ENCODE peak calls at places on chromosomes 5 and 9, in six cellular contexts. Q is cardiac muscle cell, R is WERI-Rb-1, F is lower lobe of right lung, C is adrenal gland, V is tibial artery. G is an unnamed sample. For H3K36me3, the result is how much of the 10 kb centered on the place peaks cover.

GRCh38 chr5:32038537-32038936 is 135.6 kb downstream of the GOLPH3 start:
- DNase-seq in Q (no peak), R (no peak), F (no peak), C (no peak), V (no peak), G (no peak)

GRCh38 chr5:132546108-132546507 is 2.8 kb upstream of the IL5 start:
- DNase-seq in Q (no peak), R (no peak), F (no peak), C (no peak), V (no peak), G (no peak)

GRCh38 chr9:131019387-131020239 is 10.6 kb downstream of the LAMC3 start:
- DNase-seq in Q (no peak), R (no peak), F (no peak), C (no peak), V (no peak), G (no peak)

GRCh38 chr5:110932755-110933488 is 138.6 kb upstream of the TSLP start:
- DNase-seq in Q (no peak), R (no peak), F (no peak), C (no peak), V (no peak), G (no peak)

GRCh38 chr9:112158629-112159228 is 16.4 kb downstream of the SUSD1 start:
- DNase-seq in Q (no peak), R (no peak), F (no peak), C (no peak), V (no peak), G (no peak)

GRCh38 chr9:82645591-82645990 is 417.4 kb downstream of the RASEF start:
- DNase-seq in Q (no peak), R (no peak), F (no peak), C (no peak), V (no peak), G (peak)

GRCh38 chr5:157388148-157388547 is 71.9 kb upstream of the NIPAL4 start:
- DNase-seq in Q (no peak), R (no peak), F (no peak), C (no peak), V (no peak), G (peak)

GRCh38 chr5:172005708-172006377 is 595 bp downstream of the FBXW11 start:
- DNase-seq in Q (peak), R (peak), F (peak), C (peak), V (peak), G (peak)

GRCh38 chr9:81490605-81491331 is 198.6 kb downstream of the TLE1 start:
- DNase-seq in Q (no peak), R (no peak), F (no peak), C (no peak), V (no peak), G (peak)

GRCh38 chr5:135204151-135204600 is 170.1 kb upstream of the PITX1 start:
- DNase-seq in Q (no peak), R (no peak), F (no peak), C (no peak), V (no peak), G (no peak)

GRCh38 chr5:72288923-72289322 is 31.1 kb downstream of the MRPS27 start:
- DNase-seq in Q (peak), R (no peak), F (no peak), C (no peak), V (no peak), G (no peak)

GRCh38 chr5:98432378-98432777 is 341.1 kb upstream of the RGMB start:
- DNase-seq in Q (no peak), R (no peak), F (no peak), C (no peak), V (no peak), G (no peak)

GRCh38 chr5:60295423-60295822 is 401.9 kb upstream of the PDE4D start:
- DNase-seq in Q (peak), R (peak), F (no peak), C (no peak), V (no peak), G (peak)

GRCh38 chr5:147508711-147509040 is 1.2 kb downstream of the DPYSL3 start:
- DNase-seq in Q (no peak), R (no peak), F (no peak), C (no peak), V (no peak), G (no peak)

GRCh38 chr5:139482050-139482889 is at the start of gene STING1:
- DNase-seq in Q (peak), R (no peak), F (peak), C (peak), V (peak), G (peak)

GRCh38 chr5:175059687-175060194 is 335.4 kb downstream of the MSX2 start:
- DNase-seq in Q (peak), R (no peak), F (no peak), C (peak), V (peak), G (no peak)

GRCh38 chr5:138216799-138217198 is 3.7 kb upstream of the CDC23 start:
- DNase-seq in Q (no peak), R (no peak), F (no peak), C (no peak), V (no peak), G (no peak)

GRCh38 chr5:41193462-41194166 is 19.7 kb downstream of the C6 start:
- DNase-seq in Q (no peak), R (no peak), F (peak), C (peak), V (peak), G (no peak)

GRCh38 chr5:121366515-121366914 is 485.2 kb upstream of the FTMT start:
- DNase-seq in Q (no peak), R (no peak), F (no peak), C (no peak), V (no peak), G (peak)

GRCh38 chr5:173020643-173021042 is 35.5 kb upstream of the CREBRF start:
- DNase-seq in Q (no peak), R (no peak), F (no peak), C (no peak), V (no peak), G (no peak)

GRCh38 chr5:29796018-29796417 is 1397.5 kb upstream of the CDH6 start:
- DNase-seq in Q (peak), R (no peak), F (no peak), C (no peak), V (no peak), G (no peak)

GRCh38 chr9:6106576-6107339 is 91.3 kb upstream of the RANBP6 start:
- DNase-seq in Q (peak), R (peak), F (no peak), C (peak), V (no peak), G (peak)

GRCh38 chr5:55851675-55851979 is 470 bp downstream of the IL31RA start:
- DNase-seq in Q (no peak), R (no peak), F (no peak), C (no peak), V (no peak), G (no peak)

GRCh38 chr9:116149844-116150243 is 3.7 kb upstream of the PAPPA start:
- DNase-seq in Q (peak), R (peak), F (no peak), C (no peak), V (no peak), G (no peak)

GRCh38 chr9:129333613-129333960 is 155.5 kb upstream of the IER5L start:
- DNase-seq in Q (no peak), R (peak), F (no peak), C (no peak), V (no peak), G (no peak)

DNA sequence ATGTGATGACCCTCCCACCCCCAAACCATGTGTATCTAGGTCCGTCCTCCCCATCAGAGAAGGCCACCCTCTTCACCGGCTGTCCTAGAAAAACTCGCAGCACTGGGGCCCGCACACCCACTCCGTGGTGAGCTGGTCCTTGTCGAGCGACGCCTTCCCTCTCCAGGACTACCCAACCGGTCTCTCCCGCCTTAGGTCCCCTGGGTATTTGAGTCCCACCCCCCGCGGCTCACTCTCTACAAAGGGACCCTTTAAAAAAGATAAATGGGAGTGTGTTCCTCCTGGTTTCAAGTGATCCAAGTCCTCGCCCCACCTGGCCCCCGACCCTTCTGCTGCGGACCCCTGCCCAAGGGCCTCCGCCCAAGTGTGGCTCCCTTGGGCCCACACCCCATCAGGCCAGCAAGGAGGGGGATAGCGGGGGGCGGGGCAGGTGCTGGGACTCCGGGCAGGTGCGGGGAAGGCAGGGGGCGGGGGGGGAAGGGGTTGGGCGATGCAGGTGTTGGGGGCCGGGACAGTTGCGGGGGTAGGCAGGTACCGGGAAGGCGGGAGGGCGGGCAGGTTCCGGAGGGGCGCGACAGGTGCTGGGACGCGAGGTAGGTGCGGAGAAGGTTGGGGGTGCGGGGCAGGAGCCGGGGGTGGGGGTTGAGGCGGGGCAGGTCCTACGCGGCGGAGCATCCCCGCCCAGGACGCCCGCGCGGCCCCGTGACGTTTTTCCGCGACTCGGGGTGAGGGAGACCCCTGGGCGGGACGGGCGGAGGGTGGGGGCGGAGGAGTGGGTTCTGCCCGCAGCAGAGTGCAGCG is 941 bp upstream of the ARRDC1 start:
- DNase-seq in Q (peak), R (no peak), F (peak), C (no peak), V (peak), G (no peak)
- H3K4me3 ChIP-seq in Q (peak), R (peak), F (peak), C (peak), V (peak), G (peak)

GRCh38 chr5:14467886-14468285 is 113.7 kb upstream of the OTULINL start:
- DNase-seq in Q (no peak), R (no peak), F (no peak), C (no peak), V (no peak), G (no peak)
- H3K36me3 ChIP-seq in Q (under half), R (under half), F (half or more), C (under half), V (half or more), G (under half)

DNA sequence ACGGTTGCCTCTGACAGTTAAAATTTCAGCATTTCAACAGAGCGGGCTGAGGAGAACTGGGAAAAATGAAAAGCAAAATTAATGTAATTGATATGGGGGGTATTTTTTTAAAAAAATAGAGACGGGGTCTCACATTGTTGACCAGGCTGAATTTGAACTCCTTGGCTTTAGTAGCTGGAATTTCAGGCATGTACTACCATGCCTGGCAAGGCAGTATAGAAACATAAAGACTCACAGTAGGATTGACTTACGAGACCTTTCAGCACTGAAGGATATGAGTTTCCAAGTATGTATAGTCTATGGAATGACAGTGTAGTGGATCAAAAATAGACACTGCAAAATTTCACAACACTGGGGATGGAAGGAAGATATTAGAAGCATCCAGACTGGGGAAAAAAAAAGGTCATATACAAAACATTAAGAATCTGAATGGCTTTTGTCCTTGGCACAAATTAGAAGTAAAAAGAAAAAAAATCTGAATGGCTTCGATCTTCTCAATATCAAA is 6.8 kb downstream of the DCP2 start:
- DNase-seq in Q (no peak), R (no peak), F (no peak), C (no peak), V (no peak), G (no peak)
- TF ChIP-seq CTCF in Q (no peak), R (no peak), F (no peak), C (no peak), V (no peak), G (no peak)

GRCh38 chr5:83551826-83552225 is 80.3 kb downstream of the VCAN start:
- DNase-seq in Q (no peak), R (no peak), F (no peak), C (no peak), V (no peak), G (peak)

GRCh38 chr5:83547156-83547555 is 75.6 kb downstream of the VCAN start:
- DNase-seq in Q (no peak), R (no peak), F (no peak), C (no peak), V (no peak), G (no peak)

GRCh38 chr5:83548556-83548955 is 77.0 kb downstream of the VCAN start:
- DNase-seq in Q (no peak), R (no peak), F (no peak), C (no peak), V (no peak), G (no peak)

GRCh38 chr5:83547889-83548288 is 76.3 kb downstream of the VCAN start:
- DNase-seq in Q (no peak), R (no peak), F (no peak), C (no peak), V (no peak), G (no peak)

DNA sequence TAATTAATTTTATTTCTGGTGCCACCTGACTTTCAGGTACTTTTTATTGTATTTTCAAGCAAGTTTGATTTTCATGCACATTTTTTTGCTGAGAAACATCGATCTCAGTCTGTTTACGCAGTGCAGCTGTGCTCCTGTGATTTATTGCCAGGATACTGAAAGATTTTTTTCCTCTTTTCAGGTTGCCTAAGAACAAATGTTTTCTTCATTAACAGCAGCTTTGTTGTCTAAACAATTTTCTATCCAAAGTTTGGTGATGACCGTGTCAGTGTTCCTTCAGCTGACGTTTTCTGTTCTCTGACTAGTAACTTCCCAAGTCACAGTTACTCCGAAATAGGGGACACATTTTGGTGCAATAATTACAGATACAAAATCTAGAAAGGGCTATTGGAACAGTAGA is 78.1 kb downstream of the VCAN start:
- DNase-seq in Q (no peak), R (no peak), F (no peak), C (no peak), V (no peak), G (no peak)
- H3K4me3 ChIP-seq in Q (no peak), R (no peak), F (no peak), C (no peak), V (no peak), G (no peak)

GRCh38 chr5:130290219-130290618 is 386.0 kb downstream of the CHSY3 start:
- DNase-seq in Q (no peak), R (no peak), F (no peak), C (no peak), V (no peak), G (peak)
- H3K36me3 ChIP-seq in Q (under half), R (under half), F (under half), C (under half), V (under half), G (under half)

GRCh38 chr5:143182901-143183820 is 220.3 kb downstream of the NR3C1 start:
- DNase-seq in Q (no peak), R (no peak), F (no peak), C (no peak), V (peak), G (no peak)
- TF ChIP-seq CTCF in Q (no peak), R (no peak), F (no peak), C (no peak), V (no peak), G (no peak)

GRCh38 chr9:17140418-17140817 is 5.6 kb downstream of the CNTLN start:
- DNase-seq in Q (no peak), R (no peak), F (no peak), C (no peak), V (no peak), G (no peak)

GRCh38 chr9:17135578-17135904 is 701 bp downstream of the CNTLN start:
- DNase-seq in Q (no peak), R (no peak), F (peak), C (no peak), V (no peak), G (no peak)

GRCh38 chr9:17138503-17138902 is 3.7 kb downstream of the CNTLN start:
- DNase-seq in Q (no peak), R (no peak), F (no peak), C (no peak), V (no peak), G (no peak)

GRCh38 chr9:17134843-17135577 is at the start of gene CNTLN:
- DNase-seq in Q (peak), R (peak), F (peak), C (peak), V (peak), G (peak)

DNA sequence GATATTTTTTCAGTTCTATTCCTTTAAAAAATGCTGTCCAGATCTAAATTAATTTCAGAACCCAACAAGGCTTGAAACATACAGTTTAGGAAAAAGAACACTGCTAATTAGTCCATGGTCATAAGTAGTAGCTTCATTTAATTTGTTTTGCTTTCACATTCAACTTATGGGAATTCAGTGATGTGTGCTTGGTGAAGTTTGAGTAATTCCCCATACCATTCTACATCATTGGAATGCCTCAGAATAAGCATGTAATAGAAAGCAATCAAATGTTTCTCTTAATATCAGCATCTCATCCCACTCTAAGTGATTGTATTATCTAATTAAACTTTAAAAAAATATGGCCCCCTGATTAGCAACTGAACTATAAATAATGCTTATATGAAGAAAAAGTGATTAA is 2.7 kb downstream of the CNTLN start:
- DNase-seq in Q (no peak), R (no peak), F (no peak), C (no peak), V (no peak), G (no peak)
- H3K4me3 ChIP-seq in Q (no peak), R (no peak), F (no peak), C (no peak), V (no peak), G (no peak)

GRCh38 chr9:134734270-134734669 is 92.7 kb downstream of the COL5A1 start:
- DNase-seq in Q (peak), R (peak), F (no peak), C (no peak), V (peak), G (no peak)
- H3K36me3 ChIP-seq in Q (under half), R (under half), F (under half), C (under half), V (under half), G (under half)